ENCODE peak calls at places on chromosomes 16 and 17, in five cellular contexts. K, R, X, L and U are unnamed samples.

GRCh38 chr17:46737331-46737730 is 81.2 kb downstream of the WNT3 start:
- DNase-seq in K (no peak), L (no peak), R (no peak), X (no peak), U (no peak)

GRCh38 chr16:10168258-10168657 is 14.0 kb downstream of the GRIN2A start:
- DNase-seq in L (no peak), K (no peak), R (no peak), X (no peak), U (no peak)

GRCh38 chr16:985237-985636 is 3.7 kb downstream of the SOX8 start:
- DNase-seq in R (no peak), L (no peak), X (no peak), K (no peak), U (no peak)

GRCh38 chr17:28385037-28385797 is 13.7 kb downstream of the SARM1 start:
- DNase-seq in R (no peak), L (no peak), K (peak), X (peak), U (no peak)

GRCh38 chr16:31215287-31216115 is 1.4 kb downstream of the PYDC1 start:
- DNase-seq in R (peak), X (peak), L (no peak), K (peak), U (peak)

GRCh38 chr17:50542795-50543774 is 3.9 kb upstream of the SPATA20 start:
- DNase-seq in L (no peak), X (peak), R (no peak), K (no peak), U (no peak)

GRCh38 chr16:15650698-15651161 is 685 bp downstream of the NDE1 start:
- DNase-seq in R (no peak), K (peak), X (peak), L (peak), U (no peak)

GRCh38 chr16:23826528-23827244 is 9.1 kb upstream of the PRKCB start:
- DNase-seq in L (no peak), X (no peak), K (no peak), R (no peak), U (no peak)

GRCh38 chr16:74461826-74462225 is 40.5 kb upstream of the CLEC18B start:
- DNase-seq in K (no peak), X (no peak), R (no peak), L (no peak), U (no peak)

GRCh38 chr17:30234954-30235353 is 543 bp downstream of the SLC6A4 start:
- DNase-seq in X (no peak), L (no peak), R (no peak), K (peak), U (no peak)

GRCh38 chr16:80666378-80667257 is 125.8 kb downstream of the DYNLRB2 start:
- DNase-seq in X (no peak), K (no peak), R (no peak), L (no peak), U (no peak)

GRCh38 chr17:68693466-68693865 is 92.3 kb upstream of the FAM20A start:
- DNase-seq in L (no peak), K (no peak), R (no peak), X (no peak), U (no peak)

GRCh38 chr16:3609895-3610697 is 1.3 kb downstream of the SLX4 start:
- DNase-seq in R (no peak), K (no peak), L (no peak), X (no peak), U (no peak)

GRCh38 chr17:46044989-46045388 is 45.9 kb downstream of the STH start:
- DNase-seq in X (no peak), L (no peak), K (no peak), R (no peak), U (no peak)

GRCh38 chr16:68273459-68273858 is 9.1 kb downstream of the SLC7A6 start:
- DNase-seq in R (no peak), X (no peak), L (no peak), K (no peak), U (no peak)

GRCh38 chr16:27164280-27164837 is 39.0 kb upstream of the KDM8 start:
- DNase-seq in L (no peak), K (no peak), X (no peak), R (no peak), U (no peak)

GRCh38 chr17:10527419-10527818 is 9.1 kb upstream of the MYH1 start:
- DNase-seq in R (no peak), L (no peak), K (no peak), X (no peak), U (no peak)

GRCh38 chr16:46947900-46948547 is 25.4 kb downstream of the DNAJA2 start:
- DNase-seq in L (peak), X (peak), R (peak), K (no peak), U (peak)

GRCh38 chr17:18322522-18322921 is 7.4 kb downstream of the SMCR8 start:
- DNase-seq in R (no peak), K (no peak), X (no peak), L (no peak), U (no peak)

GRCh38 chr17:36495076-36495578 is 8.6 kb downstream of the ZNHIT3 start:
- DNase-seq in R (no peak), L (no peak), K (no peak), X (no peak), U (no peak)

GRCh38 chr16:50308237-50308965 is 42.0 kb downstream of the ADCY7 start:
- DNase-seq in X (no peak), K (no peak), R (no peak), L (no peak), U (no peak)

GRCh38 chr17:382644-383533 is 30.3 kb upstream of the RPH3AL start:
- DNase-seq in R (peak), K (peak), X (no peak), L (peak), U (peak)

DNA sequence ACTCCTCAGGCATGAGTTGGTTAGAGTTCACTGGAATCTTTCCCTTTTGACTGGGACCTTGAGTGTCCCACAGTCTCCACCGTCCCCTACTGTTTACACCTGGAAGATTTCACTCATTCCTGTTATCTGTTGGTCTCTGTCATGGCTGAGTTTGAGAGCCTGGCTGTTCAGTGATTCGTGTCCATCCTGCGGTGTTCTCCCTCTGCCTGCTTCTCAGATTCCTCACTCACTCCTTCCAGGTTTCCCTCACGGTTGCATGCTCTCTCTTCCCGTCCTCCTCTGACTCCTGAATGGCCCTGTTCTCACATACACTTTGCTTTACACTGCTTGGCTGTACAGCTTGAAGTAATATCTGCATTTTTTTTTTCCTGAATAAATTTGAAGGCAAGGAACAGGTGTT is 24.5 kb downstream of the OR1D5 start:
- DNase-seq in K (no peak), R (no peak), X (no peak), L (no peak), U (no peak)
- TF ChIP-seq CTCF in K (no peak), R (peak), X (no peak), L (no peak), U (no peak)

GRCh38 chr17:74245145-74245817 is 28.8 kb upstream of the DNAI2 start:
- DNase-seq in X (no peak), K (peak), R (no peak), L (peak), U (peak)
- TF ChIP-seq CTCF in X (no peak), K (peak), R (no peak), L (no peak), U (no peak)

GRCh38 chr17:19645608-19646250 is 2.8 kb upstream of the ALDH3A2 start:
- DNase-seq in L (peak), X (peak), K (peak), R (peak), U (peak)
- TF ChIP-seq CTCF in L (peak), X (peak), K (peak), R (peak), U (peak)

GRCh38 chr16:86050111-86050510 is 151.1 kb downstream of the IRF8 start:
- DNase-seq in L (no peak), K (no peak), R (no peak), X (no peak), U (no peak)

GRCh38 chr16:86050591-86051375 is 151.8 kb downstream of the IRF8 start:
- DNase-seq in L (no peak), K (no peak), R (no peak), X (no peak), U (no peak)

GRCh38 chr16:86051376-86052114 is 152.6 kb downstream of the IRF8 start:
- DNase-seq in R (no peak), X (no peak), L (no peak), K (no peak), U (peak)

GRCh38 chr16:86052115-86052670 is 153.2 kb downstream of the IRF8 start:
- DNase-seq in R (no peak), X (no peak), L (no peak), K (no peak), U (no peak)

GRCh38 chr16:86052926-86053325 is 154.0 kb downstream of the IRF8 start:
- DNase-seq in R (no peak), X (no peak), K (no peak), L (no peak), U (no peak)
- TF ChIP-seq CTCF in R (no peak), X (no peak), K (no peak), L (no peak), U (no peak)

GRCh38 chr17:78146471-78146869 is 285 bp downstream of the C17orf99 start:
- DNase-seq in L (no peak), X (no peak), R (no peak), K (no peak), U (no peak)
- TF ChIP-seq CTCF in L (no peak), X (no peak), R (no peak), K (no peak), U (no peak)